ENCODE peak calls at places on chromosomes 4 and X, in eight cellular contexts. I is GM12878; Z is BJ; C is heart left ventricle; T is AG09319; O is RWPE1; Q is CD4-positive, alpha-beta T cell; H is upper lobe of right lung. B is an unnamed sample.
A peak's percentile ranks its signal among the peaks of the same experiment; 100 is the strongest.

GRCh38 chrX:74461384-74461783 is 40.1 kb downstream of the SLC16A2 start:
- DNase-seq in Z (no peak), C (no peak), Q (no peak), I (no peak), T (no peak), H (no peak), O (no peak), B (peak; percentile 34)

GRCh38 chr4:19736968-19737756 is 514.5 kb upstream of the SLIT2 start:
- DNase-seq in T (no peak), H (no peak), I (no peak), Q (no peak), Z (no peak), O (no peak), C (no peak), B (no peak)

GRCh38 chrX:74613350-74614192 is 853 bp downstream of the RLIM start:
- DNase-seq in Z (no peak), H (no peak), I (no peak), Q (no peak), C (no peak), T (no peak), O (peak; percentile 18), B (no peak)

GRCh38 chr4:54099287-54099958 is 540 bp upstream of the GSX2 start:
- DNase-seq in Z (no peak), H (no peak), C (no peak), I (no peak), Q (no peak), T (no peak), O (no peak), B (no peak)

GRCh38 chrX:78168065-78168464 is 28.6 kb upstream of the TAF9B start:
- DNase-seq in O (no peak), C (no peak), H (no peak), I (no peak), Z (no peak), Q (no peak), T (no peak), B (no peak)

GRCh38 chr4:110270492-110271197 is 72.2 kb upstream of the ELOVL6 start:
- DNase-seq in T (peak; percentile 19), Q (no peak), Z (no peak), C (no peak), H (no peak), I (no peak), O (peak; percentile 18), B (no peak)

GRCh38 chr4:37538931-37539330 is 147.2 kb downstream of the RELL1 start:
- DNase-seq in Z (no peak), O (no peak), T (no peak), C (no peak), I (no peak), H (no peak), Q (no peak), B (no peak)

GRCh38 chrX:48531359-48531954 is 8.1 kb upstream of the TBC1D25 start:
- DNase-seq in I (no peak), Q (no peak), T (peak; percentile 38), H (no peak), Z (peak; percentile 34), O (peak; percentile 57), C (no peak), B (no peak)

GRCh38 chr4:32689520-32689919 is 1969.4 kb downstream of the PCDH7 start:
- DNase-seq in Q (no peak), H (no peak), Z (no peak), C (no peak), I (no peak), T (no peak), O (peak; percentile 2), B (no peak)

GRCh38 chr4:54315561-54315960 is 86.5 kb downstream of the PDGFRA start:
- DNase-seq in I (peak; percentile 86), Z (no peak), C (no peak), O (no peak), T (no peak), Q (no peak), H (no peak), B (no peak)

GRCh38 chr4:184330008-184330400 is 112.3 kb upstream of the ENPP6 start:
- DNase-seq in Q (no peak), T (no peak), O (no peak), I (peak; percentile 90), H (peak; percentile 84), C (no peak), Z (no peak), B (no peak)

GRCh38 chrX:44974462-44974861 is 101.5 kb downstream of the KDM6A start:
- DNase-seq in H (no peak), O (peak; percentile 50), I (no peak), C (no peak), T (no peak), Z (no peak), Q (no peak), B (no peak)

GRCh38 chr4:168398589-168398988 is 80.0 kb upstream of the DDX60 start:
- DNase-seq in I (no peak), O (no peak), Z (no peak), H (no peak), C (no peak), Q (no peak), T (no peak), B (no peak)

GRCh38 chrX:7120578-7121219 is 26.8 kb upstream of the STS start:
- DNase-seq in T (no peak), O (peak; percentile 0), H (no peak), C (no peak), Z (no peak), Q (no peak), I (no peak), B (no peak)

GRCh38 chr4:52244103-52244772 is 193.1 kb downstream of the SPATA18 start:
- DNase-seq in C (no peak), T (no peak), H (no peak), O (no peak), I (no peak), Q (no peak), Z (no peak), B (no peak)

GRCh38 chr4:8238061-8238511 is 31.5 kb upstream of the HTRA3 start:
- DNase-seq in C (no peak), T (no peak), Q (no peak), I (no peak), H (no peak), O (no peak), Z (no peak), B (no peak)

GRCh38 chr4:8239661-8240060 is 29.9 kb upstream of the HTRA3 start:
- DNase-seq in H (no peak), C (no peak), Q (no peak), I (no peak), T (no peak), Z (no peak), O (no peak), B (no peak)

GRCh38 chr4:8237256-8237989 is 32.1 kb upstream of the HTRA3 start:
- DNase-seq in H (no peak), O (no peak), T (no peak), Q (no peak), C (no peak), Z (no peak), I (no peak), B (no peak)

GRCh38 chr4:8239226-8239625 is 30.3 kb upstream of the HTRA3 start:
- DNase-seq in O (no peak), T (no peak), Z (no peak), Q (no peak), C (no peak), I (no peak), H (no peak), B (no peak)

DNA sequence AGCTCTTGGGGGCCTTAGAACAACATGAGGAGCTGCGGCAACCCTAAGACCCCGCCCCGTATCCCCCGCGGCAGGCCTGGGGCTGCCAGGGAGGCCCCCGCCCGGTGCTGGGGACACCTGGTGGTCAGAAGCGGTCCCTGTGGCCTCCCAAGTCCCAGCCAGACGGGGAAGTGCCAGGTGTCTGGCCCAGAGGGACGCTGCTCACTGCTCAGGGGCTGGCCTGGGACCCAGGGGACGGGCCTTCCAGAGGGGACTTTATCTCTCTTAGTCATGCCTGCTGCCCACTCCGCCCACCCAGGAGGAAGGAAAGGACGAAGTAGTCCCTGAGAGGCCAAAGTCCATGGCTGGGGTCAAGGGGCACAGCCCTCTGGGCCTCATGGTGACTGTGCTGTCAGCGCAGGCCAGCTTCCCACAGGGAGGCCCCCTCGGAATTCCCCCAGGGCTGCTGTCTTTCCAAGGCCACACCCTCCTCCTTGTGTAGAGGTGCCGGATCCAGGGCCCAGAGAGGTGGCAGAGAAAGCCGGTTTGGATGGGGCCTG is 31.0 kb upstream of the HTRA3 start:
- DNase-seq in T (no peak), Z (no peak), C (no peak), Q (no peak), O (no peak), I (no peak), H (no peak), B (no peak)
- TF ChIP-seq CTCF in T (peak; percentile 37), Z (peak; percentile 49), C (peak; percentile 32), Q (no peak), O (no peak), I (peak; percentile 41), H (peak; percentile 26), B (no peak)

DNA sequence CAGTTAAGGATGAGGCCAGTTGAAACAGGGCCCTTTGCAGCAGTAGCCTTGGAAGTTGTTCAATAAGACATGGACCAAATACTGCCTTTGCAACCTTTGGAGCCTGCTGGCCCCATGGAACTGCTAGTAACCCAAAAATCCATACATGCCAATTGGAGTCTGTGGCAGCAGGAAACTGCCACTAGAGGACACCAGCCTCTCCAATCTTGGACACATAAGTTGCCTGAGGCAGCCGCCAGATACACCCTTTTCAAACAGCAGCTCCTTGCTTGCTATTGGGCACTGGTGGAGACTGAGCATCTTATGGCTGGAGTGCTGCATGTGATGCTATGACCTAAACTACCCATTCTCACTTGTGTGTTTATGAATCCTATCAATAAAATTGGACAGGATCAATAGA is 14.8 kb upstream of the LAP3 start:
- DNase-seq in T (no peak), Z (no peak), C (no peak), I (no peak), H (no peak), O (no peak), Q (no peak), B (no peak)
- TF ChIP-seq CTCF in T (no peak), Z (no peak), C (no peak), I (peak; percentile 17), H (no peak), O (no peak), Q (no peak), B (no peak)

GRCh38 chrX:69564665-69565064 is 51.2 kb upstream of the EDA start:
- DNase-seq in Z (no peak), C (no peak), O (no peak), I (no peak), H (no peak), T (no peak), Q (no peak), B (no peak)

GRCh38 chrX:69562904-69563568 is 52.9 kb upstream of the EDA start:
- DNase-seq in H (no peak), Z (no peak), Q (no peak), T (no peak), C (no peak), O (no peak), I (no peak), B (no peak)

GRCh38 chrX:69568828-69569227 is 47.1 kb upstream of the EDA start:
- DNase-seq in T (no peak), Z (no peak), Q (no peak), I (no peak), H (no peak), C (no peak), O (no peak), B (no peak)

GRCh38 chrX:69565247-69565815 is 50.6 kb upstream of the EDA start:
- DNase-seq in T (no peak), H (no peak), I (no peak), Q (no peak), O (no peak), Z (no peak), C (no peak), B (no peak)
- TF ChIP-seq CTCF in T (no peak), H (no peak), I (no peak), Q (no peak), O (no peak), Z (no peak), C (no peak), B (no peak)

GRCh38 chr4:56690393-56690971 is 9.4 kb upstream of the HOPX start:
- DNase-seq in O (no peak), C (no peak), I (no peak), T (no peak), Q (no peak), H (no peak), Z (no peak), B (no peak)
- TF ChIP-seq CTCF in O (no peak), C (no peak), I (no peak), T (no peak), Q (no peak), H (no peak), Z (no peak), B (no peak)